ENCODE peak calls at places on chromosome 17, in eight cellular contexts. C is right lobe of liver; L is activated CD8-positive, alpha-beta T cell treated with anti-CD3 and anti-CD28 coated beads for 36 hours; Q is PC-3; M is body of pancreas; W is nephron progenitor cell; S is astrocyte; X is stomach. J is an unnamed sample.

GRCh38 chr17:61686114-61686513 is 95.1 kb upstream of the NACA2 start:
- DNase-seq in C (no peak), L (no peak), Q (no peak), M (no peak), W (no peak), S (no peak), X (no peak), J (no peak)

GRCh38 chr17:36742267-36743000 is 141.1 kb downstream of the MRM1 start:
- DNase-seq in C (no peak), L (no peak), Q (no peak), M (no peak), W (no peak), S (no peak), X (no peak), J (no peak)

GRCh38 chr17:50865060-50865867 is 890 bp downstream of the TOB1 start:
- DNase-seq in C (peak), L (peak), Q (peak), M (peak), W (peak), S (peak), X (peak), J (no peak)

GRCh38 chr17:12642034-12642433 is 23.7 kb upstream of the MYOCD start:
- DNase-seq in C (no peak), L (no peak), Q (no peak), M (no peak), W (no peak), S (no peak), X (no peak), J (no peak)

GRCh38 chr17:1787301-1787902 is 25.5 kb downstream of the SERPINF1 start:
- DNase-seq in C (peak), L (no peak), Q (peak), M (peak), W (no peak), S (peak), X (peak), J (no peak)

GRCh38 chr17:4946312-4946976 is 1.9 kb downstream of the PFN1 start:
- DNase-seq in C (no peak), L (no peak), Q (no peak), M (no peak), W (no peak), S (no peak), X (no peak), J (no peak)

GRCh38 chr17:1229354-1229890 is 40.8 kb upstream of the BHLHA9 start:
- DNase-seq in C (peak), L (peak), Q (no peak), M (peak), W (peak), S (no peak), X (peak), J (no peak)

GRCh38 chr17:42387663-42388380 is 420 bp downstream of the STAT3 start:
- DNase-seq in C (peak), L (peak), Q (no peak), M (peak), W (peak), S (no peak), X (peak), J (no peak)

GRCh38 chr17:75034236-75034908 is 12.4 kb downstream of the ATP5PD start:
- DNase-seq in C (peak), L (peak), Q (peak), M (peak), W (peak), S (peak), X (peak), J (peak)
- TF ChIP-seq CTCF in C (no peak), L (no peak), Q (peak), M (peak), W (no peak), S (no peak), X (peak), J (peak)

GRCh38 chr17:39703913-39704312 is 4.0 kb downstream of the ERBB2 start:
- DNase-seq in C (no peak), L (no peak), Q (no peak), M (no peak), W (no peak), S (no peak), X (no peak), J (no peak)

GRCh38 chr17:39706383-39706782 is 6.5 kb downstream of the ERBB2 start:
- DNase-seq in C (no peak), L (no peak), Q (peak), M (peak), W (no peak), S (no peak), X (no peak), J (no peak)

GRCh38 chr17:39705786-39706348 is 6.0 kb downstream of the ERBB2 start:
- DNase-seq in C (peak), L (no peak), Q (peak), M (peak), W (no peak), S (no peak), X (peak), J (no peak)

GRCh38 chr17:39702901-39703893 is 3.3 kb downstream of the ERBB2 start:
- DNase-seq in C (no peak), L (peak), Q (peak), M (no peak), W (no peak), S (no peak), X (no peak), J (peak)

DNA sequence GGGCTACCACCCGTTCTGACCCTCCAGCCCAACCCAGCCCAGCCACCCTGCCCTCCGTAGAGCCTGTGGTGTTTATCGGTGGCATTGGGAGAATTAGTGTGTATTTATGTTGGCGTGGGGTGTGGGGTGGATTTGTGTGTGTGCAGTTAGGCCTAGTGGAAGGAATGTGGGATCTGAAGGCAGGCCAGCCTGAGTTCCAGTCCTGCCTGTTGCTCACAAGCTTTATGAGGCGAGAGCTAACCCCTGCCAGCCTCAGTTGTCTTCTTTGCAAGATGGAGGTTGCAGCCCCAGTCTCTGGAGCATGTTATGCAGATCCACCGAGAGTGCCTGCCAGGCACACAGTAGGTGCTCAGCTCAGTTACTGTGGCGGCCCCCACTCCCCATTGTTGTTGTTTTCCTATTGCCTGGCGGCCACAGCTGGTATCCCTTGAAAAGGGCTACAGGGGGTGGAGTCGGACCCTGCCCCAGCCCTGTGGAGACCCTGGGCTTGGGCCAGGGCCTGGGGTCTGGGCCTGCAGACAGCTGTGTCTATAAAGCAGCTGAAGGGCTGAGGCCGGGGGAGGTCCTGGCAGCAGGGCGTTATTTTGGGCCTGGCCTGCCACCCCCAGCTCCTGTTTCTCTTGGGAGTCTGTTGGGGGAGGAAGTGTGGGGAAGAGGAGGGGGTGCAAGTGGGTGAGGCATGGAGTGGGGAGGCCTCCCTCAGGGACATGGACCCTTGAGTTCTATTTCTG is 5.1 kb downstream of the ERBB2 start:
- DNase-seq in C (no peak), L (no peak), Q (no peak), M (peak), W (no peak), S (peak), X (peak), J (no peak)
- TF ChIP-seq CTCF in C (no peak), L (no peak), Q (peak), M (peak), W (no peak), S (peak), X (peak), J (no peak)

DNA sequence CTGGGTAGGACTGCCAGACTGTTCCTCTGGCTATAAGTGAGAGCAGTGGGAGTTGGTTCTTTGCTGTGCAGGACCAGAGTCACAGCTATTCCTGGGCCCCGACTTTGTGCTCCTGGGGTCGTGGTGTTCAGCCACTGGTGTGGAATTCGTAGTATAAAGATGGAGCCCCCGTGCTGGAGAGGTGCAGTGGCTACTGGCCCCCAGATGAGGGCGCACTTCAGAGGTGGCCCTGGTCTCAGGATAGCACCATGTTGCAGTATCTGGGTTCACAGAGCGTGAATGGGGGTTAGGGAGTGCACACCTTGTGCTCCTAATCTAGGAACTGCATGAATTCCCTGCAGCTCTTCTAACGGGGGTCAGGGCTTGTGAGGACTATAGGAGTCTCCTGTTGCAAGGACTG is 21.1 kb downstream of the TANC2 start:
- DNase-seq in C (no peak), L (no peak), Q (no peak), M (no peak), W (peak), S (no peak), X (no peak), J (no peak)
- TF ChIP-seq CTCF in C (no peak), L (no peak), Q (peak), M (no peak), W (no peak), S (peak), X (no peak), J (peak)

GRCh38 chr17:40019140-40019991 is 4.1 kb downstream of the CSF3 start:
- DNase-seq in C (no peak), L (no peak), Q (no peak), M (no peak), W (no peak), S (peak), X (no peak), J (no peak)
- TF ChIP-seq CTCF in C (no peak), L (no peak), Q (no peak), M (no peak), W (no peak), S (no peak), X (no peak), J (no peak)

DNA sequence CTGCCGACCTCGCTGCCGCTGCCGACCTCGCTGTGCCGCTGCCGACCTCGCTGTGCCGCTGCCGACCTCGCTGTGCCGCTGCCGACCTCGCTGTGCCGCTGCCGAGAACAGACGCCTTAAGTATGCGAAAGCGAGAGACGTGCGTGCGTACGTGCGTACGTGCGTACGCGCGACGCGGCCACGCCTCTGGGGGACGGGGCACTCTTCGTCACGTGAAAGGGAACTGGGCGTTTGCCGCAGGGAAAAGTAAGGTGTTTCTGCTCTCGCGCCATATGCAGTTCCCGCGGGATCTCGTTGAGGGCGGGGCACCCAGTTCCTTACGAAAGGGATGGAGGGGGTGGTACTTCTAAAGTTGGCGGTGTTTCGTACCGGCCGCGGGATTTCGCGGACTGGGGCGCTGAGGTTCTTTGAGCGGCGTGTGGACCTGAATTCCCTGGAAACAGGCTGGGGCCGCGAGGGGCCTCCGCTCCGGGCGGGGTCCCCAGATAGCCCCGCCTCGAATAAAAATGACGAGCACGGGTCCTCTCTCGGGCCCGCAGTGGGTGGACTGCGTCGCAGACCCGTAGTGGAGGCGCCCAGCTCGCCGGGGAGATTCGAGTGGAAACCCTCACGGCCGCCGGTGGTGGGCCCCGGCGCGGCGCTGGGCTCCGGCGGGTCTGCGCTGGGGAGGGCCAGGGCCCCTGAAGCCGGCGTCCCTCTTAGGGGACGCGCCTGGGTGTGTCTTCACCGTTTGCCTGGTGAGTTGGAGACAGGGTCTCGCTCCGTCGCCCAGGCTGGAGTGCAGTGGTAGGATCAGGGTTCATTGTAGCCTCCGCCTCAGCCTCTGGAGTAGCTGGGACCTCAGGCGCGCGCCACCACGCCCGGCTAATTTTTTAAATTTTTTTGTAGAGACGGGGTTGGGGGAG is at the start of gene EIF4A3:
- DNase-seq in C (peak), L (peak), Q (peak), M (peak), W (peak), S (peak), X (peak), J (peak)
- TF ChIP-seq CTCF in C (no peak), L (no peak), Q (no peak), M (no peak), W (no peak), S (no peak), X (no peak), J (no peak)

DNA sequence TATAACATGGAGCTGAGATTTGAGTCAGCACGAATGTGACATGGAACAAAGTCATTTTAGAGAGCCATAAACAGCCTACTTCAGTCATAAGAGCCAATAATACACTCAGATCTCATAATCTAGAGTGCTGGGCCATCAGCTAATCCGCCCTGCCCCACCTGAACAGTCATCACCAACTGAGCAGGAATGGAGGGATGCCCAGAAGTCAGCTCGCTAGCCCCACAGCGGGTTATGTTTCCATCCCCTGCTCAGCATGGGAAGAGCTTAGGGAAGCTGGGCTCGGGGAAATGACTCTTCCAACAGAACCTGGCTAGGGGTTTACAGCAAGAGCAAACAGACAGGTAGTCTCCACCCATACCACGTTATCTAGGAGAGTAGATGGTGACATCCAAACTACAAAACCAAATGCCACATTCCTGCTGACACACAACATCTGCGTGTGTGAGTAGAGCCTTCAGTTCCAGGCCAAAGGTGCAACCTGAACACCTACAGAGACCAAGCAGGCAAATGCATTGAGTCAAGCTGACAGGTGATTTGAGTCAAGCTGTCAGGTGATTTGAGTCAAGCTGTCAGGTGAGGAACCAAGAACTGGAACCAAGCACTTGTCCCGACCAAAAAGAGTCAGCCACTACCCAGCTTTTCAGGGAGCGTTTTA is 2.0 kb downstream of the TMEM11 start:
- DNase-seq in C (no peak), L (no peak), Q (peak), M (no peak), W (no peak), S (no peak), X (no peak), J (peak)
- TF ChIP-seq CTCF in C (no peak), L (no peak), Q (no peak), M (no peak), W (no peak), S (no peak), X (no peak), J (no peak)

DNA sequence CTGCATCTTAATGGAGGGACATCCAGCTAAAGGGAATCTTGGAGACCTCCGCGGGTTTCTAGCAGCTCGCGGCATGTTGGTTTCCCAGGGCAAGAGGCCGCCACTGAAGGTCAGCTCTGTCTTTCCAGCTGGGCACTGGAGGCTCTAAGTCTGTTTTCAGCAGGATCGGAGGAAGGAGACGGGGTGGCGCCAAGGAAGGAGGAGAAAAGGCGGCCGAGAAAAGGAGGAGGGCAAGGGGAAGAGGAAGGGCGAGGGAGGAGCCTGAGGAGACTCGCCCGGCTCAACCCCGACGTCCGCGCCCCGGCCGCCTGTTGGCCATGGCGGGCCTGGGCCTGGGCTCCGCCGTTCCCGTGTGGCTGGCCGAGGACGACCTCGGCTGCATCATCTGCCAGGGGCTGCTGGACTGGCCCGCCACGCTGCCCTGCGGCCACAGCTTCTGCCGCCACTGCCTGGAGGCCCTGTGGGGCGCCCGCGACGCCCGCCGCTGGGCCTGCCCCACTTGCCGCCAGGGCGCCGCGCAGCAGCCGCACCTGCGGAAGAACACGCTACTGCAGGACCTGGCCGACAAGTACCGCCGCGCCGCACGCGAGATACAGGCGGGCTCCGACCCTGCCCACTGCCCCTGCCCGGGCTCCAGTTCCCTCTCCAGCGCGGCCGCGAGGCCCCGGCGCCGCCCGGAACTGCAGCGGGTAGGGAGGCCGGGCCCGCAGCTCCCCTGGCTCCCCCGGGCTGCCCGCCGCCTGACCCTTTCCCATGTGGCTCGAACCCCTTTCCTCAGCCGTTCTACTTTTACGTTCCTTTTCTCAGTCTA is at the start of gene RNF135:
- DNase-seq in C (peak), L (peak), Q (peak), M (peak), W (peak), S (peak), X (peak), J (no peak)
- TF ChIP-seq CTCF in C (no peak), L (peak), Q (no peak), M (peak), W (no peak), S (no peak), X (peak), J (peak)

DNA sequence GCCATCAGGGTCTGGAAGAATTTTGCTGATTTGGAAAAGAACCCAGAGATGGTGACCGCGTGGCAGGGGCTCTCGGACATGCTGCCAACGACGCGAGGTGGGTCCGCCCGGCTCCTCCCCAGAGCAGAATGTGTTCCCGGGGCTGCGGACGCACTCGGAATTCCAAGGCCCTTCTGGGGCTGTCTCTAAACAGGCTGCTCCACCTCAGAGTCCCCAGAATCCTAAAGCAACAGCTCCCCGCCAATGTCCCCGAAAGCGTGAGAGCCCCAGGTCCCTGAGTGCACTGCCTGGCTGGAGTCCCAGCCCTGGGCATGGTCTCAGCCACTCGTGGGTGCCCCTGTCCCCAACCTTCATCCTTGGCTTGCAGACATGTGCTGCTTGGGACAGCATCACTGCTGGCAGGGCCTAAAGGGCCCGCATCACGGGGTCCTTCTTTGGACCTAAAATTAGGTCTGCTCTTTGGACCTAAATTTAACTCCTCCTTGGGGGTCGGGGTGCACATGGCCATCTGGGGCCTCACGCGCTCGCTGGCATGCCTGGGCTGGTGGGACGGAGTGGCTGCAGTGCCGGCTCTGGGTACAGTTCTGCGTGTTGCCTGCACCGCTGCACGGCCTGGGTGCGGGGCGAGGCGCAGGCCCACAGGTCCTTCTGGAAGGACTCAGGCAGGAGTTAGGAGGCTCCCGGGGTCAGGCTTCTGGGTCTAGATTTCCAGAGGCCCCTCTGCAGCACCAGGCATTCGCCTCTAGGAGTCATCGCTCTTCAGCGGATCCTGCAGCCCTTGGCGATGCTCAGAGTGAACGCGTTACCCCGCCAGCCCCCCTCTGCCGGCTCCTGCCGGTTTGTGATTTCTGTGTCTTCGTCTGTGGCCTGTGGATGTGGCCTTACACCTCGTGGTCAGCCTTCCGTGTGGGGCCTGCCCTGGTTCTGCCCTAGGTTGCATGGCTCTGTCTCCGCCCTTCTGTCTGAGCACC is 41.9 kb upstream of the CHMP6 start:
- DNase-seq in C (no peak), L (no peak), Q (no peak), M (no peak), W (no peak), S (no peak), X (no peak), J (no peak)
- TF ChIP-seq CTCF in C (no peak), L (no peak), Q (peak), M (no peak), W (no peak), S (no peak), X (no peak), J (no peak)

GRCh38 chr17:45994228-45994627 is 4.8 kb upstream of the STH start:
- DNase-seq in C (no peak), L (no peak), Q (no peak), M (no peak), W (no peak), S (no peak), X (no peak), J (no peak)

GRCh38 chr17:45990836-45991235 is 8.2 kb upstream of the STH start:
- DNase-seq in C (no peak), L (no peak), Q (no peak), M (no peak), W (no peak), S (no peak), X (no peak), J (no peak)

GRCh38 chr17:45992904-45993303 is 6.1 kb upstream of the STH start:
- DNase-seq in C (no peak), L (no peak), Q (no peak), M (no peak), W (no peak), S (no peak), X (no peak), J (no peak)

GRCh38 chr17:45991341-45991740 is 7.7 kb upstream of the STH start:
- DNase-seq in C (no peak), L (no peak), Q (no peak), M (no peak), W (no peak), S (no peak), X (no peak), J (no peak)

GRCh38 chr17:45992175-45992574 is 6.9 kb upstream of the STH start:
- DNase-seq in C (no peak), L (no peak), Q (no peak), M (no peak), W (no peak), S (no peak), X (no peak), J (no peak)
- TF ChIP-seq CTCF in C (no peak), L (no peak), Q (no peak), M (no peak), W (no peak), S (no peak), X (no peak), J (no peak)

GRCh38 chr17:15268003-15268402 is 2.9 kb upstream of the PMP22 start:
- DNase-seq in C (no peak), L (no peak), Q (no peak), M (no peak), W (no peak), S (no peak), X (no peak), J (no peak)
- TF ChIP-seq CTCF in C (no peak), L (no peak), Q (no peak), M (no peak), W (no peak), S (no peak), X (no peak), J (no peak)

J was measured in GM12864.